ENCODE peak calls at places on chromosome 21, in five cellular contexts. P is A673, N is Panc1, A is heart left ventricle, U is cardiac muscle cell. H is an unnamed sample. For H3K27me3, the result is how much of the 10 kb centered on the place peaks cover.

GRCh38 chr21:32753818-32754610 is 17.5 kb downstream of the PAXBP1 start:
- DNase-seq in P (no peak), N (no peak), A (no peak), U (no peak), H (no peak)

GRCh38 chr21:29777155-29777554 is 162.6 kb downstream of the GRIK1 start:
- DNase-seq in P (no peak), N (no peak), A (no peak), U (no peak), H (no peak)

GRCh38 chr21:44537930-44538911 is 1.8 kb downstream of the KRTAP10-1 start:
- DNase-seq in P (no peak), N (no peak), A (no peak), U (no peak), H (no peak)

GRCh38 chr21:18522181-18522771 is 118.7 kb upstream of the TMPRSS15 start:
- DNase-seq in P (no peak), N (no peak), A (no peak), U (peak), H (no peak)

GRCh38 chr21:33898546-33898945 is 17.1 kb downstream of the ATP5PO start:
- DNase-seq in P (no peak), N (no peak), A (no peak), U (no peak), H (no peak)

GRCh38 chr21:27825035-27825434 is 858.1 kb upstream of the ADAMTS5 start:
- DNase-seq in P (no peak), N (no peak), A (no peak), U (peak), H (no peak)

GRCh38 chr21:41171210-41171609 is 3.2 kb downstream of the BACE2 start:
- DNase-seq in P (no peak), N (no peak), A (peak), U (no peak), H (no peak)

GRCh38 chr21:20999567-21000169 is 1.5 kb downstream of the NCAM2 start:
- DNase-seq in P (peak), N (no peak), A (no peak), U (peak), H (no peak)

GRCh38 chr21:41597811-41598231 is 89.9 kb upstream of the TMPRSS2 start:
- DNase-seq in P (no peak), N (no peak), A (no peak), U (no peak), H (no peak)

GRCh38 chr21:19340954-19341353 is 937.4 kb upstream of the TMPRSS15 start:
- DNase-seq in P (no peak), N (no peak), A (no peak), U (no peak), H (no peak)

GRCh38 chr21:32131960-32132359 is 146.9 kb downstream of the MIS18A start:
- DNase-seq in P (no peak), N (no peak), A (peak), U (no peak), H (no peak)

GRCh38 chr21:41139275-41139674 is 28.7 kb upstream of the BACE2 start:
- DNase-seq in P (no peak), N (no peak), A (no peak), U (no peak), H (no peak)

GRCh38 chr21:37006521-37007291 is at the start of gene RIPPLY3:
- DNase-seq in P (peak), N (no peak), A (no peak), U (peak), H (no peak)

GRCh38 chr21:37009740-37010341 is 3.3 kb downstream of the RIPPLY3 start:
- DNase-seq in P (peak), N (peak), A (peak), U (peak), H (peak)

GRCh38 chr21:37008705-37009104 is 2.2 kb downstream of the RIPPLY3 start:
- DNase-seq in P (peak), N (no peak), A (no peak), U (no peak), H (no peak)

GRCh38 chr21:37005548-37006242 is 807 bp upstream of the RIPPLY3 start:
- DNase-seq in P (no peak), N (no peak), A (no peak), U (no peak), H (no peak)

DNA sequence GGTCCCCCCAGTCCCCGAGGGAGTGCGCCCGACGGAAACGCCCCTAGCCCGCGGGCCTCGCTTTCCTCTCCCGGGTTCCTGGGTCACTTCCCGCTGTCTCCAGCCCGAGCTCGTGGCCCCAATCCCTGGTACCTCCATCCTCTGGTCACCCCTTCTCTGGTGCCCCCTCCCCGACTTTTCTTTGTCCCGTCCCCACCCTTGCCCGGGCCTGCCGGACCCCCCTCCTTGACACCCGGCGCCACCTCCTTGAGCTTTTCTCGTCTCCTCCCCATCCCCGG is 320 bp upstream of the RIPPLY3 start:
- DNase-seq in P (no peak), N (no peak), A (no peak), U (no peak), H (no peak)
- H3K27me3 ChIP-seq in P (under half), N (under half), A (under half), U (half or more), H (under half)

GRCh38 chr21:35437941-35438340 is 388.8 kb upstream of the RUNX1 start:
- DNase-seq in P (no peak), N (no peak), A (no peak), U (no peak), H (no peak)

GRCh38 chr21:35438643-35439404 is 389.7 kb upstream of the RUNX1 start:
- DNase-seq in P (no peak), N (no peak), A (no peak), U (no peak), H (peak)

GRCh38 chr21:35441868-35442582 is 392.9 kb upstream of the RUNX1 start:
- DNase-seq in P (no peak), N (no peak), A (no peak), U (no peak), H (no peak)

DNA sequence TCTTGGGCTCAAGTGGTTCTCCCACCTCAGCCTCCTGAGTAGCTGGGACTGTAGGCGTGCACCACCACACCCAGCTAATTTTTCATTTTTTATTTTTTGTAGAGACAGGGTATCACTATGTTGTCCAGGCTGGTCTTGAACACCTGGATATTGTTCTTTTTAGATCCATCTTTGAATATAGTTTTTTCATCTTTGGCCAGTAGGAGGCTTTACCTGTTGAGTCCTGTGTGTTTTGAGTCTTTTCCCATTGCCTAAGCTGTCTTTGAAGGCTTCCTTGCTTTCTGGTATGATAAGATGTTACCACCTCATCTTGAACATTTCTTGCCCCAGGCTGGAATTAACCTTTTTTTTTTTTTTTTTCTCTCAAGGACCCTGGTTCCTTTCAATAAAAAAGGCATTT is 387.8 kb upstream of the RUNX1 start:
- DNase-seq in P (no peak), N (no peak), A (no peak), U (no peak), H (no peak)
- TF ChIP-seq CTCF in P (no peak), N (no peak), A (no peak), U (no peak), H (peak)

DNA sequence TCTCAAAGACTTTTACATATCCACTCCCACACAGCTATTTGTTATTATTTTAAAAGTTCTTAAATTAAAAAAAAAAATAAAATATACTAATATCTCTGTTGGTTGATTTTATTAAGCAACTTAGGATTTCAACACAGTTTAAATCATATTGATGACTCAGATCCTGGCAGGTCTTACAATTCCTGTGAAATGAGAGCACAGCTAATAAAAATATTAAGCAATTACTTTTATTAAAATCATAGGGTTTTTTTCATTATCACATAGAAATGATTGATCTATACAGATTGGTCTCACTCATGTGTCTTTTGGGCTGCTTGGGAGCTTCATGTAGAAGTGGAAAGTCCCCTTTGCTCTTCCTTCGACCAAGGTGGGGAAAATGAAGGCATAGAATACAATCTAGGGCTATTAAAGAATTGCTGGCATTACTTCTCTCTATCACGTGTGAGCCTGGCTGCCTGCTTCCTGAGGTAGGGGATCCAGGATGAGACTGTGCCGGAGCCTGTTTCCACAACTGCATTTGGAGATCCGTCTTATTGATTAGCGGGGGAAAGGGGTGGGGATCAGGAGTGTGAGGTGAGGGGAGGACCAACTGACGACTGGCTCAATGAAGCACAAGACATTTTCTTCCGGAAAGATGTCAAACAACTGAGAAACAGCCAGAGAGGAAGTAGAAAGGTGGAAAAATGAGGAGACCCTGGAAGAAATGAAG is 858.0 kb downstream of the USP25 start:
- DNase-seq in P (no peak), N (no peak), A (peak), U (no peak), H (no peak)
- H3K4me3 ChIP-seq in P (peak), N (peak), A (peak), U (no peak), H (no peak)

DNA sequence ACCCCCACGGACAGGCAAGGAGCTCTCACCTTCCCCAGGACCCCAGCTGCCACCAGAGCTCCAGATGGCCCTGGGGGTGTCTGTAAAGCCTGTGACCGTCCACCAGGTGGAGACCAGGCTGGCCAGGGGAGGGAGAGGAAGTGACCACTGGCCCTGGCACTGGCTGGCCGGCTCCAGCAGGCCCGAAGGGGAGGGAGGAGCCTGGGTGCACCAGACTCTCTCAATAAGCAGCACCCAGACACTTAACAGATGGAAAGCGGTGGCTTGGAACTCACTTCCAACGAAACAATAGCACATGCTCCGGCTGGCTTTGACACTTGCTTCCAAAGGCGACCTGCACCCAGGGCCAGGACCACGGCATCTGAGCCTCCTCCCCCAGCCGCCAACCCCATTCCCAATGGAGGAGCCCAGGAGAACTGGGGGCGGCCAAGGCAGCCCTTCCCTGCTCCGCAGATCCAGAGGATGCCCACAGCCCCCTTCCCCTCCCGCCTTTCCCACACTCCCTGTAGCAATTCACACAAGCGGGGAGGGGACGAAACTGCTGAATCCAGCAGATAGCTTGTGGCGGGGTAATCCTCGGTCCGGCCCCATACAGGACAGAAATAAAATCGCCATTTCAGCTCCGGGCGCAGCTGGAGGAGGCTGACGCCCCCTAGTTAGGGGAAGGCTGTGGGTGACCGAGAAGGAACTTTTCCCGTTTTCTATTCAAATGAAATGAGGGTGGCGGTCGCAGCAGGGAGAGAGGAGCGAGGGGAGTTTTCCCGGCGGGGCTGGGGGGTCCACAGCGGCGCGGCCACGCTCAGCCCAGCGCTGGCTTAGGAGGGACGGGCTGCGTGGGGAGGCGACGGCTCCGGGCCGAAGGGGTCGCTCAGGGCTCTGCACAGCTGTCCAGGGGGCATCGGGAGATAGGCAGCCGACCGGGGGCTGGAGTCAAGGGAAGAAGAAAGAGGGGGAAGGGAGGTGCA is 612 bp upstream of the PDE9A start:
- DNase-seq in P (peak), N (no peak), A (peak), U (peak), H (no peak)
- H3K27me3 ChIP-seq in P (under half), N (under half), A (under half), U (under half), H (under half)

GRCh38 chr21:46171585-46171984 is 12.7 kb downstream of the SPATC1L start:
- DNase-seq in P (no peak), N (no peak), A (no peak), U (no peak), H (no peak)

GRCh38 chr21:46168659-46169386 is 13.4 kb upstream of the FTCD start:
- DNase-seq in P (no peak), N (no peak), A (no peak), U (no peak), H (no peak)

GRCh38 chr21:46172863-46173528 is 11.3 kb downstream of the SPATC1L start:
- DNase-seq in P (no peak), N (no peak), A (no peak), U (no peak), H (no peak)

GRCh38 chr21:46173573-46173972 is 10.7 kb downstream of the SPATC1L start:
- DNase-seq in P (no peak), N (no peak), A (no peak), U (no peak), H (no peak)

GRCh38 chr21:46171996-46172862 is 12.0 kb downstream of the SPATC1L start:
- DNase-seq in P (no peak), N (no peak), A (no peak), U (no peak), H (peak)
- TF ChIP-seq CTCF in P (no peak), N (no peak), A (no peak), U (no peak), H (no peak)

H was measured in GM06990.